ENCODE peak calls at places on chromosomes 6 and 20, in nine cellular contexts. Z is body of pancreas, K is AG10803, C is HCT116, U is adrenal gland, L is mesenchymal stem cell, T is endodermal cell, B is H7, S is heart left ventricle. M is an unnamed sample.

GRCh38 chr20:3165473-3166337 is 6.0 kb upstream of the FASTKD5 start:
- DNase-seq in Z (peak), K (peak), C (no peak), U (no peak), L (no peak), T (no peak), B (peak), S (peak), M (peak)

GRCh38 chr6:157596886-157597285 is 215.9 kb downstream of the ZDHHC14 start:
- DNase-seq in Z (no peak), K (no peak), C (no peak), U (no peak), L (peak), T (no peak), B (no peak), S (no peak), M (peak)

GRCh38 chr6:434051-434705 is 42.6 kb downstream of the IRF4 start:
- DNase-seq in Z (no peak), K (no peak), C (no peak), U (no peak), L (no peak), T (no peak), B (no peak), S (no peak), M (no peak)

GRCh38 chr6:124983383-124983782 is 21.1 kb downstream of the RNF217 start:
- DNase-seq in Z (no peak), K (no peak), C (no peak), U (no peak), L (no peak), T (no peak), B (no peak), S (no peak), M (no peak)

GRCh38 chr6:144349690-144350132 is 64.6 kb downstream of the UTRN start:
- DNase-seq in Z (no peak), K (peak), C (peak), U (peak), L (no peak), T (no peak), B (peak), S (no peak), M (peak)

GRCh38 chr6:81821449-81821848 is 69.0 kb upstream of the TENT5A start:
- DNase-seq in Z (no peak), K (no peak), C (no peak), U (no peak), L (no peak), T (no peak), B (no peak), S (no peak), M (no peak)

GRCh38 chr6:65182681-65183080 is 524.3 kb downstream of the EYS start:
- DNase-seq in Z (peak), K (no peak), C (no peak), U (peak), L (peak), T (no peak), B (no peak), S (no peak), M (peak)

GRCh38 chr20:10065154-10065833 is 30.5 kb downstream of the ANKEF1 start:
- DNase-seq in Z (no peak), K (peak), C (no peak), U (no peak), L (peak), T (no peak), B (no peak), S (no peak), M (no peak)

GRCh38 chr6:63424636-63425035 is 104.9 kb upstream of the LGSN start:
- DNase-seq in Z (no peak), K (no peak), C (no peak), U (no peak), L (no peak), T (no peak), B (no peak), S (no peak), M (no peak)

GRCh38 chr6:25130518-25130917 is 148.7 kb upstream of the CARMIL1 start:
- DNase-seq in Z (no peak), K (peak), C (no peak), U (no peak), L (no peak), T (no peak), B (no peak), S (no peak), M (peak)

GRCh38 chr6:73666393-73666792 is 12.6 kb upstream of the SLC17A5 start:
- DNase-seq in Z (no peak), K (peak), C (no peak), U (no peak), L (no peak), T (no peak), B (no peak), S (no peak), M (no peak)

GRCh38 chr20:56412949-56413348 is 889 bp downstream of the CASS4 start:
- DNase-seq in Z (no peak), K (no peak), C (no peak), U (no peak), L (no peak), T (no peak), B (no peak), S (no peak), M (no peak)
- H3K4me3 ChIP-seq in Z (no peak), K (no peak), C (no peak), U (no peak), L (no peak), T (no peak), B (no peak), S (no peak), M (no peak)

GRCh38 chr6:75202676-75203131 is 3.1 kb downstream of the COL12A1 start:
- DNase-seq in Z (no peak), K (no peak), C (no peak), U (no peak), L (peak), T (peak), B (peak), S (no peak), M (no peak)

GRCh38 chr6:75201076-75201475 is 4.8 kb downstream of the COL12A1 start:
- DNase-seq in Z (no peak), K (no peak), C (no peak), U (no peak), L (no peak), T (no peak), B (no peak), S (no peak), M (no peak)

GRCh38 chr6:75196051-75196743 is 9.7 kb downstream of the COL12A1 start:
- DNase-seq in Z (no peak), K (peak), C (no peak), U (no peak), L (peak), T (no peak), B (no peak), S (no peak), M (peak)

GRCh38 chr6:75201901-75202672 is 3.8 kb downstream of the COL12A1 start:
- DNase-seq in Z (peak), K (no peak), C (no peak), U (no peak), L (peak), T (peak), B (peak), S (peak), M (peak)

DNA sequence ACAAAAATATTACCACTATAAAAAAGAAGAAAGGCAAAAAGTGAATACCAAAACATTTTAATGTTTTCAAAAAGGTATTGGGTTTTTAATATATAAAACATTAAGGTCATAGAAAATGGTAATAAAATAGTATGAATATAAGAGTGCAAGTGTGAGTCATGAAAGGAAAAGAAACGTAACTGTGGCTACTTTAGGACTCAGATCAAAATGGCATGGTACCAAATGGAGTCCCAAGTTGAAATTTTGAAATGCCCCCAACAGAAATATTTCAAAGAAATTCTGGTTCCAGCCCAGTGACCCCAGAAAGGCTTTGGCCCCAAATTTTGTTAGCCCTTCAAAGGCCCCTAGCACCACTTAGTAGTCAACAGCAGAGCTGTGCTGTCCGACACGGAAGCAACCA is 6.0 kb downstream of the COL12A1 start:
- DNase-seq in Z (no peak), K (no peak), C (no peak), U (no peak), L (no peak), T (no peak), B (no peak), S (no peak), M (no peak)
- H3K4me3 ChIP-seq in Z (no peak), K (peak), C (peak), U (no peak), L (no peak), T (no peak), B (no peak), S (no peak), M (no peak)

GRCh38 chr20:49285813-49286494 is 8.1 kb upstream of the ZNFX1 start:
- DNase-seq in Z (no peak), K (no peak), C (no peak), U (no peak), L (no peak), T (peak), B (no peak), S (no peak), M (no peak)
- H3K4me3 ChIP-seq in Z (no peak), K (no peak), C (no peak), U (no peak), L (no peak), T (peak), B (peak), S (no peak), M (no peak)

GRCh38 chr6:79250107-79250514 is 15.6 kb upstream of the HMGN3 start:
- DNase-seq in Z (peak), K (no peak), C (no peak), U (no peak), L (no peak), T (no peak), B (peak), S (no peak), M (no peak)
- H3K4me3 ChIP-seq in Z (no peak), K (no peak), C (no peak), U (no peak), L (no peak), T (no peak), B (no peak), S (no peak), M (no peak)

GRCh38 chr20:45372646-45373352 is 5.3 kb downstream of the TP53TG5 start:
- DNase-seq in Z (peak), K (peak), C (no peak), U (no peak), L (no peak), T (peak), B (peak), S (peak), M (no peak)
- H3K4me3 ChIP-seq in Z (no peak), K (no peak), C (no peak), U (no peak), L (no peak), T (no peak), B (peak), S (peak), M (no peak)

DNA sequence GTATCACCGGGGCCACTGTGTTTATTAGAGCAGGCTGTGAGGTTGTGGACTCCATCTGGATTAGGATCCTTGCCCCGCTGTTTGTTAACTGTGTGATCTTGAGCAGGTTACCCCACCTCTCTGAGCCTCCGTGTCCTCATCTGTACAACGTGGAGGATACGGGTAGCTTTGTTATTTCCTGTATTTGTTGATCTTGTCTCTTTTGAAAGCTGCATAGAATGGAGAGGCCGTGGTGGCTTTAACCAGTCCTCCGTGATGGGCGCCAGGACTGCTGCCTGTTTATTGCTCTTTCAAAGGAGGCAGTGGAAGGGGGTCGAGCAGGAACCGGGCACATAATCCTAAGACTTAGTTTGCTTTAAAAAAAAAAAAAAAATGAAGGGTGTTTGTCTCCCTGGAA is 22.9 kb downstream of the BCAS4 start:
- DNase-seq in Z (no peak), K (no peak), C (no peak), U (no peak), L (no peak), T (no peak), B (no peak), S (no peak), M (no peak)
- H3K4me3 ChIP-seq in Z (no peak), K (no peak), C (no peak), U (no peak), L (no peak), T (no peak), B (no peak), S (no peak), M (no peak)

GRCh38 chr6:116057766-116058165 is 2.9 kb downstream of the FRK start:
- DNase-seq in Z (no peak), K (no peak), C (no peak), U (no peak), L (no peak), T (no peak), B (no peak), S (no peak), M (no peak)
- H3K4me3 ChIP-seq in Z (no peak), K (no peak), C (no peak), U (no peak), L (no peak), T (no peak), B (no peak), S (no peak), M (peak)

M was measured in fibroblast of villous mesenchyme.